ENCODE peak calls at places on chromosomes 12 and 14, in nine cellular contexts. One of them, this sample, is unnamed.

GRCh38 chr12:78118486-78118885 is 287.8 kb downstream of the NAV3 start:
- DNase-seq in fibroblast of the aortic adventitia: no peak
- DNase-seq in WERI-Rb-1: no peak
- DNase-seq in naive thymus-derived CD4-positive, alpha-beta T cell: no peak
- DNase-seq in NCI-H1048: no peak
- DNase-seq in NCI-H2171 treated with DMSO at 0.1 percent for 48 hours: no peak
- DNase-seq in GM04504: no peak
- DNase-seq in HCEC 1CT: no peak
- DNase-seq in GM10248: no peak
- DNase-seq in this sample: no peak

GRCh38 chr12:58969227-58969626 is 48.9 kb upstream of the LRIG3 start:
- DNase-seq in GM10248: no peak
- DNase-seq in NCI-H1048: no peak
- DNase-seq in HCEC 1CT: no peak
- DNase-seq in WERI-Rb-1: no peak
- DNase-seq in NCI-H2171 treated with DMSO at 0.1 percent for 48 hours: no peak
- DNase-seq in naive thymus-derived CD4-positive, alpha-beta T cell: no peak
- DNase-seq in GM04504: peak; percentile 8
- DNase-seq in fibroblast of the aortic adventitia: no peak
- DNase-seq in this sample: no peak

GRCh38 chr12:67459578-67459977 is 189.0 kb upstream of the DYRK2 start:
- DNase-seq in NCI-H2171 treated with DMSO at 0.1 percent for 48 hours: no peak
- DNase-seq in fibroblast of the aortic adventitia: no peak
- DNase-seq in NCI-H1048: no peak
- DNase-seq in GM04504: no peak
- DNase-seq in WERI-Rb-1: no peak
- DNase-seq in GM10248: no peak
- DNase-seq in HCEC 1CT: no peak
- DNase-seq in naive thymus-derived CD4-positive, alpha-beta T cell: no peak
- DNase-seq in this sample: no peak

GRCh38 chr14:58772814-58773620 is 135.3 kb downstream of the DACT1 start:
- DNase-seq in naive thymus-derived CD4-positive, alpha-beta T cell: no peak
- DNase-seq in NCI-H1048: no peak
- DNase-seq in GM10248: no peak
- DNase-seq in WERI-Rb-1: peak; percentile 37
- DNase-seq in GM04504: no peak
- DNase-seq in NCI-H2171 treated with DMSO at 0.1 percent for 48 hours: peak; percentile 27
- DNase-seq in fibroblast of the aortic adventitia: no peak
- DNase-seq in HCEC 1CT: no peak
- DNase-seq in this sample: no peak

GRCh38 chr14:22794533-22794932 is 20.7 kb downstream of the SLC7A7 start:
- DNase-seq in GM04504: no peak
- DNase-seq in HCEC 1CT: no peak
- DNase-seq in NCI-H2171 treated with DMSO at 0.1 percent for 48 hours: no peak
- DNase-seq in fibroblast of the aortic adventitia: no peak
- DNase-seq in GM10248: peak; percentile 62
- DNase-seq in naive thymus-derived CD4-positive, alpha-beta T cell: no peak
- DNase-seq in WERI-Rb-1: no peak
- DNase-seq in NCI-H1048: no peak
- DNase-seq in this sample: peak; percentile 38

GRCh38 chr14:65134651-65135579 is 32.6 kb upstream of the MAX start:
- DNase-seq in HCEC 1CT: no peak
- DNase-seq in naive thymus-derived CD4-positive, alpha-beta T cell: peak; percentile 16
- DNase-seq in NCI-H2171 treated with DMSO at 0.1 percent for 48 hours: peak; percentile 81
- DNase-seq in WERI-Rb-1: no peak
- DNase-seq in GM04504: no peak
- DNase-seq in fibroblast of the aortic adventitia: peak; percentile 5
- DNase-seq in NCI-H1048: no peak
- DNase-seq in GM10248: no peak
- DNase-seq in this sample: no peak

GRCh38 chr14:81414123-81414522 is 14.0 kb upstream of the STON2 start:
- DNase-seq in naive thymus-derived CD4-positive, alpha-beta T cell: no peak
- DNase-seq in NCI-H2171 treated with DMSO at 0.1 percent for 48 hours: no peak
- DNase-seq in HCEC 1CT: no peak
- DNase-seq in WERI-Rb-1: no peak
- DNase-seq in GM04504: no peak
- DNase-seq in GM10248: no peak
- DNase-seq in fibroblast of the aortic adventitia: no peak
- DNase-seq in NCI-H1048: no peak
- DNase-seq in this sample: no peak

GRCh38 chr14:27327095-27327494 is 729.3 kb upstream of the NOVA1 start:
- DNase-seq in WERI-Rb-1: no peak
- DNase-seq in GM10248: no peak
- DNase-seq in NCI-H1048: no peak
- DNase-seq in GM04504: no peak
- DNase-seq in fibroblast of the aortic adventitia: no peak
- DNase-seq in HCEC 1CT: no peak
- DNase-seq in naive thymus-derived CD4-positive, alpha-beta T cell: no peak
- DNase-seq in NCI-H2171 treated with DMSO at 0.1 percent for 48 hours: no peak
- DNase-seq in this sample: no peak

GRCh38 chr14:99598774-99599173 is 5.2 kb downstream of the CCDC85C start:
- DNase-seq in NCI-H2171 treated with DMSO at 0.1 percent for 48 hours: no peak
- DNase-seq in WERI-Rb-1: no peak
- DNase-seq in fibroblast of the aortic adventitia: no peak
- DNase-seq in HCEC 1CT: no peak
- DNase-seq in naive thymus-derived CD4-positive, alpha-beta T cell: no peak
- DNase-seq in GM10248: no peak
- DNase-seq in GM04504: no peak
- DNase-seq in NCI-H1048: no peak
- DNase-seq in this sample: no peak

This sample was measured in GM19239.